ENCODE peak calls at places on chromosomes 4 and X, in six cellular contexts. T, I, G, J, F and D are unnamed samples.

GRCh38 chr4:53490965-53491622 is 100.2 kb downstream of the LNX1 start:
- DNase-seq in T (peak; percentile 2), I (peak; percentile 69), G (peak; percentile 19), J (no peak), F (peak; percentile 19), D (peak; percentile 41)

GRCh38 chr4:82706349-82707000 is 92.1 kb downstream of the SCD5 start:
- DNase-seq in T (no peak), I (peak; percentile 34), G (no peak), J (no peak), F (no peak), D (no peak)

GRCh38 chrX:55118574-55118973 is 29.8 kb downstream of the PAGE2 start:
- DNase-seq in T (no peak), I (no peak), G (no peak), J (no peak), F (no peak), D (no peak)

GRCh38 chrX:10110984-10111363 is 45.8 kb upstream of the CLCN4 start:
- DNase-seq in T (no peak), I (no peak), G (no peak), J (no peak), F (peak; percentile 68), D (no peak)

GRCh38 chrX:26958261-26958660 is 504.9 kb downstream of the PPP4R3C start:
- DNase-seq in T (no peak), I (no peak), G (no peak), J (no peak), F (no peak), D (no peak)

GRCh38 chr4:48138936-48139335 is 4.9 kb upstream of the TXK start:
- DNase-seq in T (no peak), I (no peak), G (no peak), J (no peak), F (peak; percentile 17), D (no peak)

GRCh38 chr4:76615999-76616398 is 181.0 kb downstream of the SHROOM3 start:
- DNase-seq in T (no peak), I (no peak), G (no peak), J (no peak), F (no peak), D (no peak)

GRCh38 chrX:148856505-148856904 is 356.1 kb downstream of the AFF2 start:
- DNase-seq in T (no peak), I (no peak), G (no peak), J (no peak), F (no peak), D (no peak)

GRCh38 chr4:103021120-103021519 is 1.6 kb upstream of the SLC9B1 start:
- DNase-seq in T (no peak), I (no peak), G (no peak), J (no peak), F (no peak), D (no peak)

GRCh38 chr4:25098964-25099843 is 61.0 kb downstream of the SEPSECS start:
- DNase-seq in T (peak; percentile 44), I (peak; percentile 74), G (peak; percentile 59), J (no peak), F (no peak), D (peak; percentile 71)

GRCh38 chrX:10099411-10099810 is 57.4 kb upstream of the CLCN4 start:
- DNase-seq in T (no peak), I (no peak), G (no peak), J (no peak), F (no peak), D (no peak)

GRCh38 chr4:2689114-2689513 is 67.0 kb downstream of the TNIP2 start:
- DNase-seq in T (no peak), I (no peak), G (no peak), J (no peak), F (no peak), D (no peak)